ENCODE peak calls at places on chromosomes 16 and 17, in six cellular contexts. One of them, this sample, is unnamed. For H3K27me3, the result is how much of the 10 kb centered on the place peaks cover.

GRCh38 chr17:40598021-40598927 is 33.0 kb upstream of the CCR7 start:
- DNase-seq in endodermal cell: no peak
- DNase-seq in neural progenitor cell: no peak
- DNase-seq in HCT116: no peak
- DNase-seq in ovary: no peak
- DNase-seq in keratinocyte: no peak
- DNase-seq in this sample: no peak

GRCh38 chr16:16092925-16093624 is 130.2 kb downstream of the ABCC6 start:
- DNase-seq in endodermal cell: no peak
- DNase-seq in neural progenitor cell: no peak
- DNase-seq in HCT116: no peak
- DNase-seq in ovary: peak
- DNase-seq in keratinocyte: no peak
- DNase-seq in this sample: no peak

GRCh38 chr17:6677158-6677831 is 25.7 kb downstream of the C17orf100 start:
- DNase-seq in endodermal cell: peak
- DNase-seq in neural progenitor cell: no peak
- DNase-seq in HCT116: no peak
- DNase-seq in ovary: no peak
- DNase-seq in keratinocyte: no peak
- DNase-seq in this sample: peak

GRCh38 chr17:19410875-19411291 is at the start of gene RNF112:
- DNase-seq in endodermal cell: peak
- DNase-seq in neural progenitor cell: peak
- DNase-seq in HCT116: no peak
- DNase-seq in ovary: no peak
- DNase-seq in keratinocyte: no peak
- DNase-seq in this sample: peak

GRCh38 chr16:51813609-51814008 is 662.5 kb upstream of the SALL1 start:
- DNase-seq in endodermal cell: peak
- DNase-seq in neural progenitor cell: peak
- DNase-seq in HCT116: no peak
- DNase-seq in ovary: no peak
- DNase-seq in keratinocyte: no peak
- DNase-seq in this sample: peak

GRCh38 chr17:47267354-47267828 is 13.8 kb downstream of the ITGB3 start:
- DNase-seq in endodermal cell: no peak
- DNase-seq in neural progenitor cell: no peak
- DNase-seq in HCT116: no peak
- DNase-seq in ovary: no peak
- DNase-seq in keratinocyte: no peak
- DNase-seq in this sample: no peak

GRCh38 chr16:78648517-78648916 is 549.1 kb downstream of the WWOX start:
- DNase-seq in endodermal cell: no peak
- DNase-seq in neural progenitor cell: no peak
- DNase-seq in HCT116: no peak
- DNase-seq in ovary: no peak
- DNase-seq in keratinocyte: no peak
- DNase-seq in this sample: no peak

GRCh38 chr16:71885261-71885650 is 1.3 kb upstream of the ZNF821 start:
- DNase-seq in endodermal cell: peak
- DNase-seq in neural progenitor cell: no peak
- DNase-seq in HCT116: no peak
- DNase-seq in ovary: no peak
- DNase-seq in keratinocyte: no peak
- DNase-seq in this sample: no peak

GRCh38 chr17:12659500-12659899 is 6.2 kb upstream of the MYOCD start:
- DNase-seq in endodermal cell: no peak
- DNase-seq in neural progenitor cell: no peak
- DNase-seq in HCT116: no peak
- DNase-seq in ovary: no peak
- DNase-seq in keratinocyte: peak
- DNase-seq in this sample: no peak

GRCh38 chr17:7380855-7381683 is at the start of gene TNK1:
- DNase-seq in endodermal cell: peak
- DNase-seq in neural progenitor cell: peak
- DNase-seq in HCT116: no peak
- DNase-seq in ovary: peak
- DNase-seq in keratinocyte: no peak
- DNase-seq in this sample: peak

GRCh38 chr17:32907583-32907982 is 20.4 kb upstream of the TMEM98 start:
- DNase-seq in endodermal cell: no peak
- DNase-seq in neural progenitor cell: no peak
- DNase-seq in HCT116: no peak
- DNase-seq in ovary: no peak
- DNase-seq in keratinocyte: no peak
- DNase-seq in this sample: no peak

GRCh38 chr16:50196736-50197135 is 43.6 kb downstream of the TENT4B start:
- DNase-seq in endodermal cell: no peak
- DNase-seq in neural progenitor cell: no peak
- DNase-seq in HCT116: no peak
- DNase-seq in ovary: no peak
- DNase-seq in keratinocyte: no peak
- DNase-seq in this sample: no peak

GRCh38 chr17:1267471-1267947 is 2.7 kb upstream of the BHLHA9 start:
- DNase-seq in endodermal cell: peak
- DNase-seq in neural progenitor cell: peak
- DNase-seq in HCT116: no peak
- DNase-seq in ovary: peak
- DNase-seq in keratinocyte: no peak
- DNase-seq in this sample: peak

GRCh38 chr17:57948555-57949420 is 6.4 kb downstream of the CUEDC1 start:
- DNase-seq in endodermal cell: peak
- DNase-seq in neural progenitor cell: no peak
- DNase-seq in HCT116: peak
- DNase-seq in ovary: no peak
- DNase-seq in keratinocyte: peak
- DNase-seq in this sample: no peak

GRCh38 chr16:69201291-69201690 is 14.3 kb downstream of the SNTB2 start:
- DNase-seq in endodermal cell: no peak
- DNase-seq in neural progenitor cell: no peak
- DNase-seq in HCT116: no peak
- DNase-seq in ovary: no peak
- DNase-seq in keratinocyte: no peak
- DNase-seq in this sample: no peak

GRCh38 chr17:1871743-1872142 is 41.9 kb downstream of the RPA1 start:
- DNase-seq in endodermal cell: no peak
- DNase-seq in neural progenitor cell: no peak
- DNase-seq in HCT116: no peak
- DNase-seq in ovary: no peak
- DNase-seq in keratinocyte: no peak
- DNase-seq in this sample: no peak

GRCh38 chr16:2121853-2122252 is 13.8 kb downstream of the PKD1 start:
- DNase-seq in endodermal cell: no peak
- DNase-seq in neural progenitor cell: no peak
- DNase-seq in HCT116: no peak
- DNase-seq in ovary: no peak
- DNase-seq in keratinocyte: no peak
- DNase-seq in this sample: no peak

GRCh38 chr16:65098916-65099315 is 22.9 kb downstream of the CDH11 start:
- DNase-seq in endodermal cell: no peak
- DNase-seq in neural progenitor cell: no peak
- DNase-seq in HCT116: no peak
- DNase-seq in ovary: no peak
- DNase-seq in keratinocyte: no peak
- DNase-seq in this sample: no peak

GRCh38 chr17:83189013-83189672 is 109.7 kb downstream of the METRNL start:
- DNase-seq in endodermal cell: peak
- DNase-seq in neural progenitor cell: no peak
- DNase-seq in HCT116: no peak
- DNase-seq in ovary: no peak
- DNase-seq in keratinocyte: no peak
- DNase-seq in this sample: no peak

GRCh38 chr17:61426482-61427304 is 25.5 kb upstream of the TBX4 start:
- DNase-seq in endodermal cell: peak
- DNase-seq in neural progenitor cell: no peak
- DNase-seq in HCT116: peak
- DNase-seq in ovary: no peak
- DNase-seq in keratinocyte: no peak
- DNase-seq in this sample: no peak

GRCh38 chr16:83615981-83616380 is 191.8 kb upstream of the HSBP1 start:
- DNase-seq in endodermal cell: no peak
- DNase-seq in neural progenitor cell: no peak
- DNase-seq in HCT116: no peak
- DNase-seq in ovary: no peak
- DNase-seq in keratinocyte: no peak
- DNase-seq in this sample: no peak

GRCh38 chr17:74748279-74748528 is 224 bp upstream of the NHERF1 start:
- DNase-seq in endodermal cell: no peak
- DNase-seq in neural progenitor cell: no peak
- DNase-seq in HCT116: no peak
- DNase-seq in ovary: no peak
- DNase-seq in keratinocyte: no peak
- DNase-seq in this sample: no peak

GRCh38 chr17:78736526-78737079 is 45.5 kb downstream of the CYTH1 start:
- DNase-seq in endodermal cell: peak
- DNase-seq in neural progenitor cell: no peak
- DNase-seq in HCT116: peak
- DNase-seq in ovary: no peak
- DNase-seq in keratinocyte: peak
- DNase-seq in this sample: peak
- H3K4me3 ChIP-seq in endodermal cell: peak
- H3K4me3 ChIP-seq in neural progenitor cell: no peak
- H3K4me3 ChIP-seq in HCT116: peak
- H3K4me3 ChIP-seq in ovary: peak
- H3K4me3 ChIP-seq in keratinocyte: peak
- H3K4me3 ChIP-seq in this sample: no peak

DNA sequence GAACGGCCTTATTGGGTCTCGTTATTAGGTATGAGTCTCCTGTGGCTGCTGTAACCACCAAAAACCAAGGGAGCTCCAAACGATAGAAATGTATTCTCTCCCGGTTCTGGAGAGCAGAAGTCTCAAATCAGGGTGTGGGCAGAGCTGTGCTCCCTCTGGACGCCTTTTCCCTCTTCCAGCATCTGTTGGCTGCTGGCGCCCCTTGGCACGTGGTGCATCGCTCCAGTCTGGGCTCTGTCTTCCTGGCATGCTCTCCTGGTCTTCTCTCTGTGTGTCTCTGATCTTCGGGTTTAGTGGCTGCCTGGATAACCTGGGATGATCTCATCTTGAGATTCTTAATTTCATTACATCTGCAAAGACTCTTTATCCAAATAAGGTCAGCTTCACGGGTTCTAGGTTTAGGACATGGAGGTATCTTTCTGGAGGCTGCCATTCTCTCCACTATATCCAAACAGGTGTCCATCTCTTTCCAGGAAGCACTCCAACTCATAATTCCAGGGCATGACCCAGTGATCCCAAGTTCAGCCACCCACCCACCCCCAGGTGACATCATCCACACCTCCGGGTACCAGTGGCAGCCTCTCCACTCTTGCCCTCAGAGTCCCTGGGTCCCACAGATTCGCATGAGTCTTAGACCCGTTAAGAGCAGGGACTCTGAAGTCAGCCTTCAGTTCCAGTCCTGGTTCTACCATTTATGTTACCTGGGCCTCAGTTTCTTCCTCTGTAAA is 145.5 kb upstream of the FOXF1 start:
- DNase-seq in endodermal cell: no peak
- DNase-seq in neural progenitor cell: no peak
- DNase-seq in HCT116: no peak
- DNase-seq in ovary: no peak
- DNase-seq in keratinocyte: no peak
- DNase-seq in this sample: no peak
- H3K27me3 ChIP-seq in endodermal cell: under half
- H3K27me3 ChIP-seq in neural progenitor cell: under half
- H3K27me3 ChIP-seq in HCT116: under half
- H3K27me3 ChIP-seq in ovary: under half
- H3K27me3 ChIP-seq in keratinocyte: under half
- H3K27me3 ChIP-seq in this sample: under half

GRCh38 chr17:48439875-48440505 is 10.0 kb upstream of the SKAP1 start:
- DNase-seq in endodermal cell: no peak
- DNase-seq in neural progenitor cell: no peak
- DNase-seq in HCT116: no peak
- DNase-seq in ovary: no peak
- DNase-seq in keratinocyte: no peak
- DNase-seq in this sample: no peak
- H3K4me3 ChIP-seq in endodermal cell: no peak
- H3K4me3 ChIP-seq in neural progenitor cell: no peak
- H3K4me3 ChIP-seq in HCT116: no peak
- H3K4me3 ChIP-seq in ovary: no peak
- H3K4me3 ChIP-seq in keratinocyte: no peak
- H3K4me3 ChIP-seq in this sample: no peak

GRCh38 chr17:5434984-5435383 is 4.0 kb downstream of the C1QBP start:
- DNase-seq in endodermal cell: no peak
- DNase-seq in neural progenitor cell: no peak
- DNase-seq in HCT116: no peak
- DNase-seq in ovary: no peak
- DNase-seq in keratinocyte: no peak
- DNase-seq in this sample: no peak

GRCh38 chr17:5430413-5430999 is 8.4 kb downstream of the C1QBP start:
- DNase-seq in endodermal cell: no peak
- DNase-seq in neural progenitor cell: no peak
- DNase-seq in HCT116: no peak
- DNase-seq in ovary: no peak
- DNase-seq in keratinocyte: no peak
- DNase-seq in this sample: no peak

GRCh38 chr17:5437721-5438317 is 1.1 kb downstream of the C1QBP start:
- DNase-seq in endodermal cell: no peak
- DNase-seq in neural progenitor cell: no peak
- DNase-seq in HCT116: no peak
- DNase-seq in ovary: no peak
- DNase-seq in keratinocyte: no peak
- DNase-seq in this sample: no peak

DNA sequence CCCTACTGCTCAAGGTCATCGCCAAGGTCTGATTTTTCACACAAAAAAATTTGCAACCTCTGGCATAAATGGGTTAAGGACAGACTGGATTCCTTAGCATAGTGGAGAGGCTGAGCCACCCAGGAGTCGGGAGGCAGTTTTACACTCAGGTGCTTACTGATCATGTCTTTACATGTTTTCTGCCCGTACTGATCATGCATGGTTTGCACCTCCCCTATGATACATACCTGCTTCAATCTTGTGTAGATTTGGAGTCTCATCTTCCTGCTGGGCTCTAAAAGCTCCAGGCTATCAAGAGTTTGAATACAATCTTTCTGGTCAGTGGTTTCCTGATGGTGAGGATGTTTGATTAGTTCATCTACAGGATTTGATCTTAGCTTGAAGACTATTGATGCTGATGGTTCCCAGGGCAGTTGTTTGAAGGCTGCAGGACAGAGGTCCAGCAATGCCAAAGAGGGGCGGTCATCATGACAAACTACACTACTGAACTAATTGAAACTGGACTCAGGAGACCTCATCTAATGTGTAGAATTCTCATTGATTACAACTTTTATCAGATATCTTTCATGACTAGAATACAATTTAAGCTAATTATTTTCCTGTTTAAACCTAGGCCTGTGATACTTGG is 6.9 kb downstream of the C1QBP start:
- DNase-seq in endodermal cell: no peak
- DNase-seq in neural progenitor cell: no peak
- DNase-seq in HCT116: no peak
- DNase-seq in ovary: no peak
- DNase-seq in keratinocyte: peak
- DNase-seq in this sample: no peak
- H3K27me3 ChIP-seq in endodermal cell: under half
- H3K27me3 ChIP-seq in neural progenitor cell: under half
- H3K27me3 ChIP-seq in HCT116: under half
- H3K27me3 ChIP-seq in ovary: under half
- H3K27me3 ChIP-seq in keratinocyte: under half
- H3K27me3 ChIP-seq in this sample: under half

GRCh38 chr17:35588196-35588920 is 1.2 kb downstream of the AP2B1 start:
- DNase-seq in endodermal cell: peak
- DNase-seq in neural progenitor cell: no peak
- DNase-seq in HCT116: peak
- DNase-seq in ovary: no peak
- DNase-seq in keratinocyte: peak
- DNase-seq in this sample: no peak
- H3K4me3 ChIP-seq in endodermal cell: peak
- H3K4me3 ChIP-seq in neural progenitor cell: peak
- H3K4me3 ChIP-seq in HCT116: peak
- H3K4me3 ChIP-seq in ovary: peak
- H3K4me3 ChIP-seq in keratinocyte: peak
- H3K4me3 ChIP-seq in this sample: peak